ENCODE peak calls at places on chromosomes 4 and X, in four cellular contexts. A is hypothalamus, P is NCI-H1436, Z is GM20000. K is an unnamed sample.

GRCh38 chr4:125440814-125441213 is 126.1 kb downstream of the FAT4 start:
- DNase-seq in A (no peak), P (no peak), Z (no peak), K (no peak)

GRCh38 chrX:37646254-37646653 is 39.3 kb upstream of the XK start:
- DNase-seq in A (no peak), P (no peak), Z (no peak), K (no peak)

GRCh38 chrX:149392896-149393295 is 112.2 kb downstream of the IDS start:
- DNase-seq in A (no peak), P (no peak), Z (no peak), K (no peak)

GRCh38 chr4:128686810-128687209 is 122.7 kb upstream of the JADE1 start:
- DNase-seq in A (no peak), P (no peak), Z (no peak), K (no peak)

GRCh38 chrX:111199505-111199904 is 70.8 kb downstream of the CAPN6 start:
- DNase-seq in A (no peak), P (no peak), Z (no peak), K (no peak)

GRCh38 chr4:83272900-83273299 is 11.7 kb downstream of the COQ2 start:
- DNase-seq in A (no peak), P (no peak), Z (peak), K (no peak)

GRCh38 chrX:132022115-132022862 is 813 bp upstream of the STK26 start:
- DNase-seq in A (no peak), P (no peak), Z (no peak), K (no peak)

GRCh38 chrX:154443479-154443910 is 446 bp upstream of the FAM50A start:
- DNase-seq in A (no peak), P (no peak), Z (no peak), K (no peak)

GRCh38 chr4:171981185-171981584 is 168.0 kb downstream of the GALNTL6 start:
- DNase-seq in A (no peak), P (no peak), Z (no peak), K (no peak)

GRCh38 chrX:15233416-15234015 is 36.4 kb downstream of the ASB9 start:
- DNase-seq in A (no peak), P (no peak), Z (no peak), K (no peak)

GRCh38 chr4:88792268-88792781 is 94.7 kb upstream of the NAP1L5 start:
- DNase-seq in A (no peak), P (no peak), Z (no peak), K (no peak)

GRCh38 chr4:184123009-184123408 is 94.7 kb downstream of the ENPP6 start:
- DNase-seq in A (no peak), P (no peak), Z (no peak), K (no peak)

GRCh38 chrX:154967603-154968002 is 54.9 kb downstream of the F8 start:
- DNase-seq in A (no peak), P (no peak), Z (no peak), K (no peak)

GRCh38 chr4:24991015-24991414 is 39.7 kb downstream of the LGI2 start:
- DNase-seq in A (no peak), P (no peak), Z (no peak), K (no peak)

GRCh38 chrX:104211187-104211586 is 43.5 kb downstream of the ESX1 start:
- DNase-seq in A (no peak), P (no peak), Z (no peak), K (no peak)

GRCh38 chrX:29661290-29661689 is 554.1 kb upstream of the MAGEB2 start:
- DNase-seq in A (no peak), P (no peak), Z (no peak), K (no peak)

GRCh38 chr4:154491341-154491679 is 289 bp downstream of the DCHS2 start:
- DNase-seq in A (no peak), P (no peak), Z (peak), K (no peak)

GRCh38 chrX:66200855-66201795 is 37.1 kb downstream of the HEPH start:
- DNase-seq in A (no peak), P (no peak), Z (no peak), K (no peak)

GRCh38 chrX:22666441-22666840 is 333.3 kb upstream of the DDX53 start:
- DNase-seq in A (no peak), P (no peak), Z (peak), K (no peak)

GRCh38 chr4:147492761-147493160 is 11.9 kb downstream of the EDNRA start:
- DNase-seq in A (no peak), P (no peak), Z (peak), K (no peak)

GRCh38 chrX:72048515-72049455 is 82.9 kb downstream of the RTL5 start:
- DNase-seq in A (no peak), P (no peak), Z (no peak), K (no peak)

GRCh38 chr4:151709587-151709986 is 51.2 kb downstream of the GATB start:
- DNase-seq in A (no peak), P (no peak), Z (no peak), K (no peak)

GRCh38 chrX:12610079-12610478 is 181.1 kb upstream of the PRPS2 start:
- DNase-seq in A (no peak), P (no peak), Z (no peak), K (no peak)

GRCh38 chr4:38069271-38069760 is 109.1 kb downstream of the PTTG2 start:
- DNase-seq in A (no peak), P (no peak), Z (peak), K (no peak)

GRCh38 chrX:134764202-134764785 is 106.0 kb upstream of the PLAC1 start:
- DNase-seq in A (no peak), P (peak), Z (peak), K (no peak)

GRCh38 chrX:118254611-118255010 is 91.3 kb upstream of the WDR44 start:
- DNase-seq in A (no peak), P (peak), Z (peak), K (peak)

GRCh38 chr4:110508827-110509446 is 33.0 kb downstream of the ENPEP start:
- DNase-seq in A (no peak), P (no peak), Z (peak), K (no peak)

GRCh38 chr4:92184566-92184965 is 119.2 kb upstream of the GRID2 start:
- DNase-seq in A (no peak), P (no peak), Z (no peak), K (no peak)

GRCh38 chr4:139656614-139657486 is 8.8 kb upstream of the MGST2 start:
- DNase-seq in A (no peak), P (peak), Z (peak), K (no peak)

GRCh38 chrX:39017716-39018115 is 216.5 kb downstream of the MID1IP1 start:
- DNase-seq in A (no peak), P (no peak), Z (no peak), K (no peak)

GRCh38 chrX:9942086-9942485 is 25.1 kb upstream of the CLDN34 start:
- DNase-seq in A (no peak), P (no peak), Z (peak), K (no peak)

GRCh38 chr4:41532880-41533279 is 5.1 kb upstream of the LIMCH1 start:
- DNase-seq in A (no peak), P (no peak), Z (no peak), K (no peak)

GRCh38 chr4:90580271-90580825 is 453.2 kb downstream of the CCSER1 start:
- DNase-seq in A (no peak), P (no peak), Z (no peak), K (no peak)

GRCh38 chr4:26441110-26441509 is 49.2 kb downstream of the CCKAR start:
- DNase-seq in A (no peak), P (no peak), Z (no peak), K (no peak)

K was measured in tibial nerve.